ENCODE peak calls at places on chromosomes 11 and 22, in seven cellular contexts. U, D, F, V, C, M and Q are unnamed samples.

GRCh38 chr11:117842131-117842941 is 17.8 kb upstream of the FXYD2 start:
- DNase-seq in U (no peak), F (no peak), C (no peak), D (no peak), V (no peak), M (no peak), Q (no peak)

GRCh38 chr11:10373340-10373739 is 68.5 kb downstream of the ADM start:
- DNase-seq in M (no peak), D (no peak), F (no peak), V (no peak), U (no peak), C (no peak), Q (no peak)

GRCh38 chr11:120125509-120125908 is 12.4 kb downstream of the TRIM29 start:
- DNase-seq in M (no peak), C (no peak), F (no peak), V (no peak), U (no peak), D (no peak), Q (no peak)

GRCh38 chr11:65558002-65558784 is at the start of gene LTBP3:
- DNase-seq in M (no peak), D (peak; percentile 59), C (peak; percentile 85), U (no peak), F (peak; percentile 68), V (peak; percentile 90), Q (peak; percentile 80)

GRCh38 chr11:44950036-44950624 is 553 bp downstream of the TP53I11 start:
- DNase-seq in U (no peak), D (no peak), V (peak; percentile 79), C (peak; percentile 34), M (no peak), F (no peak), Q (no peak)

GRCh38 chr22:26534874-26535470 is 22.7 kb upstream of the TFIP11 start:
- DNase-seq in U (no peak), C (no peak), F (no peak), D (no peak), M (no peak), V (no peak), Q (no peak)

GRCh38 chr11:13291361-13291760 is 13.8 kb downstream of the BMAL1 start:
- DNase-seq in F (no peak), V (no peak), U (no peak), C (no peak), M (no peak), D (no peak), Q (no peak)

GRCh38 chr11:10064828-10065227 is 229.2 kb downstream of the SBF2 start:
- DNase-seq in U (no peak), M (no peak), D (no peak), V (no peak), C (no peak), F (no peak), Q (no peak)

GRCh38 chr11:128298271-128298670 is 289.1 kb downstream of the ETS1 start:
- DNase-seq in C (no peak), M (no peak), F (no peak), U (no peak), D (no peak), V (no peak), Q (no peak)

GRCh38 chr11:111694851-111695250 is 71.3 kb downstream of the PPP2R1B start:
- DNase-seq in C (no peak), D (no peak), F (no peak), U (no peak), M (no peak), V (no peak), Q (no peak)

GRCh38 chr11:70549796-70550195 is 151.5 kb downstream of the CTTN start:
- DNase-seq in C (no peak), F (no peak), V (no peak), D (no peak), M (no peak), U (no peak), Q (no peak)

GRCh38 chr22:50612715-50613221 is 12.2 kb downstream of the MAPK8IP2 start:
- DNase-seq in C (peak; percentile 88), U (no peak), M (no peak), D (no peak), V (peak; percentile 89), F (no peak), Q (peak; percentile 70)

GRCh38 chr11:67345247-67345948 is 7.9 kb downstream of the POLD4 start:
- DNase-seq in V (no peak), M (no peak), C (no peak), U (no peak), F (no peak), D (no peak), Q (no peak)

GRCh38 chr11:10642298-10642697 is 51.3 kb downstream of the IRAG1 start:
- DNase-seq in D (no peak), F (no peak), C (no peak), M (no peak), V (no peak), U (no peak), Q (no peak)

GRCh38 chr22:47156352-47157092 is 394.1 kb downstream of the TBC1D22A start:
- DNase-seq in D (no peak), M (no peak), U (no peak), F (no peak), C (no peak), V (no peak), Q (no peak)

GRCh38 chr11:120235024-120235628 is 4.8 kb upstream of the POU2F3 start:
- DNase-seq in M (peak; percentile 47), F (peak; percentile 66), V (peak; percentile 78), U (peak; percentile 64), C (peak; percentile 83), D (peak; percentile 64), Q (peak; percentile 92)

GRCh38 chr11:74634537-74634936 is 42.2 kb downstream of the POLD3 start:
- DNase-seq in D (peak; percentile 33), V (no peak), F (peak; percentile 18), C (peak; percentile 32), M (no peak), U (peak; percentile 71), Q (peak; percentile 4)

GRCh38 chr22:20137113-20137512 is 5.5 kb downstream of the ZDHHC8 start:
- DNase-seq in U (no peak), F (no peak), M (no peak), V (no peak), C (no peak), D (no peak), Q (no peak)

GRCh38 chr22:20135265-20135664 is 3.7 kb downstream of the ZDHHC8 start:
- DNase-seq in D (no peak), U (no peak), V (peak; percentile 87), M (no peak), F (no peak), C (no peak), Q (no peak)

GRCh38 chr22:20136603-20136873 is 4.9 kb downstream of the ZDHHC8 start:
- DNase-seq in V (no peak), D (no peak), F (no peak), M (no peak), U (no peak), C (no peak), Q (no peak)

GRCh38 chr22:20137671-20138416 is 6.2 kb downstream of the ZDHHC8 start:
- DNase-seq in F (no peak), C (no peak), M (no peak), U (no peak), V (no peak), D (no peak), Q (no peak)

DNA sequence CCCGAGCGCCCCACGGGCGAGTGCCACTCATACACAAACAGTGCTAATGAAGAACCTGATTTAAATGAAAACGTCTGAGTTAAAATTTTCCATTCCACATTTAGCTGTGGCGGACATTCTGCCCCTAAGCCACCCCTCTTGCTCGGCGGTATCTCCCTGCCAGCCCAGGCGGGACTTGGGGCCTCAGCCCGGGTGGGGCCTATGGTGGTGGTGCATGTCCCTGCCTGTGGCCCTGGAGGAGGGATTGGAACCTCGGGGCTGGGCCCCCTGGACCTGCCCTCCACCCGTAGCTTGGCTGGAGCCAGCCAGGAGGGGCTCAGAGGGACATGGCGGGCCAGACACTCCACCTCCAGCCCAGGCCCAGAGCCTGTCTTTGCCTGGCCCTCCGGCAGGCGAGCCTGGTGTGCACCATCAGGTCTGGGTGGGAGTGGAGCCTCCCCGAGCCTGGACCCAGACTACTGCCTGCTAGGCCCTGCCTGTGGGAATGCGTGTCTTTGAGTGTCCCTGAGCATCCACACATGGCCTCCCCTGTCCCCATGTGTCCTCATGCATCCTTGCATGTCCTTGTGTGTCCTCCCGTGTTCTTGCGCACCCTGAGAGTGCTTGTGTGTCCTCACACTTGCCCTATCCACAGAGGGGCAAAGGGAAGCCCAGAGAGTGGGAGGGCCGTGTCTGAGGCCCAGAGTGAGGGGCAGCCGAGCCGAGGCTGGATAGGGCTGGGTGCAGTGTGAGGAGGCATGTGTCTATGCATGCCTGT is 4.4 kb downstream of the ZDHHC8 start:
- DNase-seq in C (no peak), U (no peak), M (no peak), V (no peak), D (no peak), F (no peak), Q (no peak)
- H3K4me1 ChIP-seq in C (peaks cover 17% of the 10 kb centered on the region), U (peaks cover 12% of the 10 kb centered on the region), M (no peaks in the 10 kb centered on the region), V (peaks cover 59% of the 10 kb centered on the region), D (peaks cover 7% of the 10 kb centered on the region), F (peaks cover 13% of the 10 kb centered on the region), Q (no peaks in the 10 kb centered on the region)

GRCh38 chr22:28799834-28800307 is 498 bp downstream of the XBP1 start:
- DNase-seq in V (peak; percentile 84), F (no peak), C (peak; percentile 64), U (no peak), M (no peak), D (no peak), Q (peak; percentile 60)
- TF ChIP-seq REST in V (no peak), F (no peak), C (no peak), U (no peak), M (no peak), D (no peak), Q (no peak)

DNA sequence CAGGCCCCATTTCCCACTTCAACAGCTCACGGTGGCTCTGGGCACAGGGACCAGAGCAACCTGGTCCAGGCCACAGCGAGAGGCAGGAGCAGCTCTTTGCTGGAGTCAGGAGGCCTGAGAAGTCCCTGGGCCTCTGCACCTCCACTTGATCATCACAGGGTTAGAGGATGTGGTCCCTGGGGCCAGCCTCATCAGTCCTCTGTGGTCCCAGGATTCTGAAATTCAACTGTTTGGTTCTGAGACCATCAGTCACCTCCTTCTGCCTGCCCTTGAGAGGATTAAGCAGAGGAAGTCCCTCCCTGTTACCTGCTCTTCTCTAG is 24.9 kb upstream of the CBX7 start:
- DNase-seq in U (no peak), F (no peak), M (no peak), V (no peak), D (no peak), C (no peak), Q (no peak)
- H3K4me1 ChIP-seq in U (peaks cover 33% of the 10 kb centered on the region), F (peaks cover 72% of the 10 kb centered on the region), M (peaks cover 51% of the 10 kb centered on the region), V (no peaks in the 10 kb centered on the region), D (peaks cover 51% of the 10 kb centered on the region), C (peaks cover 13% of the 10 kb centered on the region), Q (peaks cover 45% of the 10 kb centered on the region)

GRCh38 chr11:89442801-89443200 is 48.4 kb downstream of the NOX4 start:
- DNase-seq in D (no peak), U (no peak), F (no peak), V (no peak), M (no peak), C (no peak), Q (peak; percentile 12)

GRCh38 chr11:89436071-89436470 is 55.1 kb downstream of the NOX4 start:
- DNase-seq in F (no peak), C (no peak), U (no peak), V (no peak), M (no peak), D (no peak), Q (no peak)

GRCh38 chr11:89443366-89444303 is 47.5 kb downstream of the NOX4 start:
- DNase-seq in F (no peak), C (no peak), V (peak; percentile 12), M (no peak), U (no peak), D (no peak), Q (no peak)

GRCh38 chr11:89437317-89437716 is 53.9 kb downstream of the NOX4 start:
- DNase-seq in V (no peak), D (no peak), U (no peak), M (no peak), F (no peak), C (no peak), Q (peak; percentile 34)

GRCh38 chr11:89441606-89442005 is 49.6 kb downstream of the NOX4 start:
- DNase-seq in M (no peak), F (no peak), D (no peak), V (no peak), U (no peak), C (no peak), Q (no peak)
- TF ChIP-seq REST in M (no peak), F (no peak), D (no peak), V (no peak), U (no peak), C (no peak), Q (no peak)